ENCODE peak calls at places on chromosomes 5 and 9, in seven cellular contexts. O is EL; V is activated CD8-positive, alpha-beta memory T cell treated with anti-CD3 and anti-CD28 coated beads, Interleukin-2, amount 10 ng/mL, durations not matched to agents 7 days and 5 days; T is epithelial cell of esophagus; R is aorta; K is iPS-NIHi11; Q is GF-D8. E is an unnamed sample.

GRCh38 chr5:127011961-127012644 is 18.3 kb downstream of the MARCHF3 start:
- DNase-seq in V (no peak), K (no peak), T (no peak), Q (no peak), O (no peak), R (no peak), E (no peak)

GRCh38 chr9:124254261-124254682 is 3.5 kb upstream of the NEK6 start:
- DNase-seq in V (peak), T (no peak), O (no peak), R (peak), K (no peak), Q (no peak), E (no peak)

GRCh38 chr5:90983148-90983547 is 400.0 kb downstream of the ARRDC3 start:
- DNase-seq in T (peak), O (peak), R (no peak), K (no peak), V (no peak), Q (peak), E (no peak)

GRCh38 chr9:99433555-99433954 is 211.5 kb downstream of the SEC61B start:
- DNase-seq in R (peak), T (peak), Q (no peak), O (peak), V (peak), K (peak), E (no peak)

GRCh38 chr9:107710988-107711387 is 221.4 kb upstream of the KLF4 start:
- DNase-seq in T (peak), Q (no peak), R (no peak), O (no peak), K (no peak), V (no peak), E (no peak)

GRCh38 chr5:126587551-126588390 is 7.2 kb downstream of the ALDH7A1 start:
- DNase-seq in T (no peak), O (no peak), K (no peak), Q (no peak), V (no peak), R (no peak), E (no peak)

GRCh38 chr9:6382681-6383080 is 30.3 kb upstream of the UHRF2 start:
- DNase-seq in R (no peak), V (no peak), O (peak), Q (no peak), T (no peak), K (no peak), E (no peak)

GRCh38 chr9:7536310-7536939 is 263.2 kb downstream of the DMAC1 start:
- DNase-seq in K (peak), V (peak), R (peak), O (peak), Q (no peak), T (peak), E (no peak)

GRCh38 chr9:114085404-114085803 is 7.3 kb upstream of the AMBP start:
- DNase-seq in V (no peak), K (no peak), T (no peak), O (no peak), Q (no peak), R (no peak), E (no peak)

GRCh38 chr9:34392511-34392910 is 15.8 kb upstream of the MYORG start:
- DNase-seq in O (no peak), V (peak), K (no peak), R (no peak), Q (no peak), T (no peak), E (no peak)

GRCh38 chr9:81430727-81431126 is 258.6 kb downstream of the TLE1 start:
- DNase-seq in R (no peak), Q (no peak), K (no peak), V (no peak), T (no peak), O (peak), E (no peak)

GRCh38 chr9:72807765-72808445 is 144.9 kb downstream of the ALDH1A1 start:
- DNase-seq in R (no peak), O (no peak), Q (no peak), K (peak), V (no peak), T (peak), E (no peak)

GRCh38 chr9:7782390-7783120 is 17.0 kb downstream of the DMAC1 start:
- DNase-seq in V (no peak), K (no peak), Q (no peak), O (no peak), R (no peak), T (no peak), E (no peak)

GRCh38 chr9:92736816-92737606 is 27.6 kb downstream of the BICD2 start:
- DNase-seq in T (peak), Q (no peak), R (peak), O (no peak), K (no peak), V (no peak), E (no peak)

GRCh38 chr9:127683723-127684122 is 23.1 kb upstream of the CFAP157 start:
- DNase-seq in Q (no peak), R (no peak), T (no peak), O (peak), K (no peak), V (no peak), E (no peak)

GRCh38 chr5:108681079-108681921 is 66.4 kb upstream of the FER start:
- DNase-seq in O (peak), Q (no peak), R (no peak), V (peak), T (peak), K (peak), E (no peak)

GRCh38 chr5:123937230-123937629 is 425.3 kb downstream of the CSNK1G3 start:
- DNase-seq in V (no peak), O (peak), R (no peak), T (peak), K (peak), Q (no peak), E (no peak)

GRCh38 chr5:38847549-38848341 is 1.9 kb downstream of the OSMR start:
- DNase-seq in T (no peak), R (no peak), K (no peak), V (no peak), Q (no peak), O (no peak), E (no peak)

GRCh38 chr5:107389130-107389553 is 281.6 kb downstream of the EFNA5 start:
- DNase-seq in V (peak), K (no peak), O (peak), T (peak), R (no peak), Q (peak), E (no peak)

GRCh38 chr9:91341258-91341746 is 20.4 kb downstream of the AUH start:
- DNase-seq in R (no peak), K (no peak), Q (no peak), O (no peak), V (no peak), T (no peak), E (no peak)

GRCh38 chr9:19517202-19517942 is 108.6 kb downstream of the ACER2 start:
- DNase-seq in K (peak), R (no peak), T (peak), V (peak), O (no peak), Q (no peak), E (no peak)

GRCh38 chr5:41445937-41446563 is 64.4 kb downstream of the PLCXD3 start:
- DNase-seq in O (no peak), T (no peak), Q (no peak), K (no peak), R (peak), V (no peak), E (no peak)

GRCh38 chr9:98627291-98627690 is 81.4 kb downstream of the GABBR2 start:
- DNase-seq in R (no peak), T (no peak), O (peak), V (no peak), K (no peak), Q (no peak), E (no peak)

GRCh38 chr9:68433629-68434028 is 77.2 kb downstream of the PGM5 start:
- DNase-seq in Q (no peak), K (no peak), T (no peak), R (no peak), O (no peak), V (no peak), E (no peak)

GRCh38 chr5:149240354-149240998 is 31.2 kb upstream of the AFAP1L1 start:
- DNase-seq in Q (peak), K (no peak), O (no peak), V (peak), T (peak), R (no peak), E (peak)

GRCh38 chr9:95132406-95133350 is 184.8 kb downstream of the FANCC start:
- DNase-seq in R (no peak), Q (no peak), V (no peak), O (no peak), K (no peak), T (no peak), E (no peak)

GRCh38 chr5:170617519-170618218 is 113.8 kb downstream of the KCNIP1 start:
- DNase-seq in T (no peak), K (no peak), V (no peak), O (no peak), Q (no peak), R (no peak), E (no peak)

GRCh38 chr9:98231770-98232478 is 23.5 kb downstream of the TBC1D2 start:
- DNase-seq in K (no peak), O (peak), Q (no peak), V (no peak), T (peak), R (peak), E (no peak)

GRCh38 chr9:12699529-12699928 is 6.3 kb downstream of the TYRP1 start:
- DNase-seq in R (no peak), O (no peak), V (no peak), Q (no peak), T (peak), K (peak), E (no peak)

GRCh38 chr5:2906302-2907090 is 155.0 kb upstream of the IRX2 start:
- DNase-seq in O (no peak), Q (no peak), T (no peak), R (peak), K (no peak), V (no peak), E (no peak)

GRCh38 chr9:133987946-133988665 is 4.0 kb downstream of the VAV2 start:
- DNase-seq in T (no peak), O (no peak), R (peak), Q (no peak), K (no peak), V (no peak), E (no peak)

GRCh38 chr5:103243665-103244064 is 14.9 kb upstream of the MACIR start:
- DNase-seq in K (no peak), O (no peak), Q (no peak), T (no peak), R (no peak), V (no peak), E (no peak)

GRCh38 chr9:138052635-138053320 is 175.2 kb downstream of the CACNA1B start:
- DNase-seq in R (peak), T (no peak), O (no peak), Q (no peak), V (peak), K (no peak), E (no peak)

GRCh38 chr5:68333649-68334549 is 118.3 kb downstream of the PIK3R1 start:
- DNase-seq in V (no peak), Q (no peak), O (peak), K (no peak), R (no peak), T (peak), E (no peak)

GRCh38 chr5:120644516-120644915 is 180.4 kb downstream of the PRR16 start:
- DNase-seq in V (no peak), Q (no peak), O (peak), T (peak), K (no peak), R (no peak), E (no peak)

E was measured in uterus.